ENCODE peak calls at places on chromosome 2, in nine cellular contexts. L, N, U, C, Q, I, P, D and K are unnamed samples.

GRCh38 chr2:6975988-6976387 is 58.8 kb downstream of the RNF144A start:
- DNase-seq in L (no peak), N (no peak), U (no peak), C (no peak), Q (no peak), I (peak; percentile 1), P (no peak), D (no peak), K (no peak)

GRCh38 chr2:29066989-29067605 is 7.2 kb downstream of the PCARE start:
- DNase-seq in L (peak; percentile 20), N (no peak), U (no peak), C (no peak), Q (no peak), I (no peak), P (no peak), D (no peak), K (no peak)

GRCh38 chr2:74017181-74017580 is 32.5 kb downstream of the TET3 start:
- DNase-seq in L (no peak), N (no peak), U (peak; percentile 44), C (no peak), Q (no peak), I (no peak), P (no peak), D (no peak), K (no peak)

GRCh38 chr2:9739508-9739907 is 103.8 kb upstream of the TAF1B start:
- DNase-seq in L (no peak), N (peak; percentile 51), U (peak; percentile 78), C (no peak), Q (peak; percentile 93), I (peak; percentile 78), P (no peak), D (no peak), K (no peak)

GRCh38 chr2:204019572-204020501 is 83.3 kb downstream of the ICOS start:
- DNase-seq in L (no peak), N (no peak), U (peak; percentile 44), C (no peak), Q (no peak), I (no peak), P (no peak), D (no peak), K (no peak)

GRCh38 chr2:165794520-165794882 is 454 bp upstream of the GALNT3 start:
- DNase-seq in L (peak; percentile 95), N (peak; percentile 73), U (peak; percentile 87), C (no peak), Q (peak; percentile 25), I (no peak), P (no peak), D (no peak), K (peak; percentile 63)

GRCh38 chr2:10931710-10932255 is 20.0 kb downstream of the KCNF1 start:
- DNase-seq in L (no peak), N (no peak), U (no peak), C (no peak), Q (no peak), I (no peak), P (no peak), D (no peak), K (no peak)

GRCh38 chr2:10357770-10358169 is 55.1 kb downstream of the HPCAL1 start:
- DNase-seq in L (no peak), N (no peak), U (no peak), C (no peak), Q (no peak), I (no peak), P (no peak), D (no peak), K (no peak)

GRCh38 chr2:67865871-67866386 is 196.9 kb downstream of the C1D start:
- DNase-seq in L (no peak), N (no peak), U (no peak), C (no peak), Q (no peak), I (no peak), P (no peak), D (no peak), K (no peak)

GRCh38 chr2:119657486-119658145 is 21.4 kb upstream of the TMEM177 start:
- DNase-seq in L (peak; percentile 48), N (no peak), U (no peak), C (no peak), Q (no peak), I (no peak), P (no peak), D (no peak), K (no peak)

GRCh38 chr2:119662297-119662696 is 16.7 kb upstream of the TMEM177 start:
- DNase-seq in L (no peak), N (no peak), U (no peak), C (no peak), Q (no peak), I (no peak), P (no peak), D (no peak), K (no peak)

GRCh38 chr2:119659601-119660342 is 19.2 kb upstream of the TMEM177 start:
- DNase-seq in L (peak; percentile 66), N (no peak), U (peak; percentile 56), C (no peak), Q (peak; percentile 43), I (no peak), P (peak; percentile 64), D (no peak), K (no peak)

DNA sequence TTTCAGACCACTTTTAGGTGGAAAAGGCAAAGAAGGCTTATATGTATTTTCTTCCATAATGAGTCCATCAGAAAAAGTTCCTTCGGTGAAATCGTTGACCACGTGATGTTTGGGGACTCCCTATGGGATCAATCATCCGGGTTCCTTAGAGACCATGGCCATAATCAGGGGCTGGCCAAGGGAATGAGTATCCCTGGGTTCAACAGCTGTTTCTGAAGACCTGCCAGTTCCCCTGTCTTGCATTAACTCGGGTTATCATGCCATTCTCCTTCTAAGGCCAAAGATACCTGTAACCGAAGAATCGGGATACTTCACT is 18.7 kb upstream of the TMEM177 start:
- DNase-seq in L (no peak), N (no peak), U (no peak), C (no peak), Q (no peak), I (no peak), P (no peak), D (no peak), K (no peak)
- TF ChIP-seq CTCF in L (no peak), N (no peak), U (no peak), C (no peak), Q (no peak), I (no peak), P (no peak), D (no peak), K (no peak)

GRCh38 chr2:81650048-81650971 is 1345.8 kb upstream of the LRRTM1 start:
- DNase-seq in L (peak; percentile 8), N (no peak), U (no peak), C (no peak), Q (no peak), I (no peak), P (no peak), D (no peak), K (no peak)
- TF ChIP-seq CTCF in L (peak; percentile 48), N (no peak), U (no peak), C (no peak), Q (no peak), I (no peak), P (no peak), D (no peak), K (no peak)

GRCh38 chr2:4995466-4995865 is 696.7 kb upstream of the SOX11 start:
- DNase-seq in L (peak; percentile 7), N (no peak), U (no peak), C (no peak), Q (no peak), I (no peak), P (no peak), D (no peak), K (no peak)

GRCh38 chr2:4992226-4992625 is 700.0 kb upstream of the SOX11 start:
- DNase-seq in L (no peak), N (no peak), U (no peak), C (no peak), Q (no peak), I (no peak), P (no peak), D (no peak), K (no peak)
- TF ChIP-seq CTCF in L (no peak), N (no peak), U (no peak), C (peak; percentile 42), Q (no peak), I (no peak), P (no peak), D (no peak), K (no peak)

DNA sequence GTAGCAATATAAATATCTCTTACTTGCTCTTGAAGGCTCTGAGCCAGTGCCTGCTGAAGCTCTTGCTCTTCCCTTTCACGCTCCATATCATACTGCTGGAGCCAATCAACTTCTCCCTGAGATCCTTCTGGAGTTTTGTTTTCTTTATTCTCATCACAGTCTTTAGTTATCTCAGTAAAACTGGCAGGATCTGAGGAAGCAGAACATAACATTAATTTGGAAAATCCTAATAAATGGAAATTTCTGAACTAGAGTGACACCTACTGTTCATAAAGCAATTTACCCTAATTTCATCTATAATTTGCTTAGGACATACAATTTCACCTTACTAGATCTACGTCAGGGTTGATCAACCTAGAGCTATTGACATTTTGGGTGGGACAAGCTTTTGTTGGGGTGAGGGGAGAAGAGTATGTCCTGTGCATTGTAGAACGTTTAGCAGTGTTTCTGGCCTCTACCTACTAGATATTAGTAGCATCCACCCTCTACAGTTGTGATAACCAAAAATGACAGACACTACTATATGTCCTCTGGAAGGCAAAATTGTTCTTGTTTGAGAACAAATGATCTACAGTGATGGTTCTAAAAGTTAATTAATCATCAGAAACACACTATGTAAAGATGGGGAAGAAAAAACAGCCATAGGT is 47.2 kb downstream of the VIL1 start:
- DNase-seq in L (peak; percentile 40), N (no peak), U (peak; percentile 9), C (no peak), Q (no peak), I (no peak), P (no peak), D (peak; percentile 5), K (no peak)
- TF ChIP-seq CTCF in L (no peak), N (peak; percentile 34), U (no peak), C (peak; percentile 34), Q (peak; percentile 50), I (peak; percentile 55), P (peak; percentile 41), D (peak; percentile 40), K (no peak)